ENCODE peak calls at places on chromosomes 6 and 20, in nine cellular contexts. Z is GM12865, M is coronary artery, X is activated T-helper 1 cell treated with Interleukin-2 at 50 U/mL for 16 hours, N is HT1080, R is pulmonary artery endothelial cell, P is RPMI8226, F is activated gamma-delta T cell, B is suprapubic skin. V is an unnamed sample.

GRCh38 chr6:7108964-7109836 is 1.4 kb downstream of the RREB1 start:
- DNase-seq in P (peak), F (peak), B (peak), Z (peak), M (peak), N (peak), X (peak), R (no peak), V (peak)

GRCh38 chr6:159852877-159853276 is 37.9 kb upstream of the MAS1 start:
- DNase-seq in R (no peak), M (no peak), F (no peak), Z (peak), X (no peak), B (peak), P (peak), N (no peak), V (no peak)

GRCh38 chr20:37524859-37525708 is 2.6 kb downstream of the BLCAP start:
- DNase-seq in B (no peak), Z (no peak), X (no peak), R (no peak), M (no peak), P (peak), N (peak), F (no peak), V (no peak)

GRCh38 chr6:143589162-143589561 is 77.6 kb upstream of the FUCA2 start:
- DNase-seq in B (no peak), X (no peak), N (no peak), R (no peak), Z (no peak), M (no peak), F (no peak), P (no peak), V (no peak)

GRCh38 chr20:14498809-14499208 is 161.4 kb upstream of the FLRT3 start:
- DNase-seq in B (no peak), M (no peak), N (no peak), R (no peak), Z (no peak), F (no peak), P (no peak), X (no peak), V (peak)

GRCh38 chr20:24948939-24949679 is at the start of gene CST7:
- DNase-seq in F (peak), B (peak), P (no peak), R (no peak), X (peak), Z (peak), M (peak), N (peak), V (no peak)

GRCh38 chr6:132161283-132161682 is 210.1 kb upstream of the CCN2 start:
- DNase-seq in R (peak), M (no peak), P (no peak), F (no peak), X (no peak), B (no peak), Z (peak), N (peak), V (no peak)

GRCh38 chr20:48826883-48827771 is 672 bp downstream of the PREX1 start:
- DNase-seq in N (peak), F (peak), X (no peak), R (no peak), B (no peak), P (peak), M (no peak), Z (peak), V (peak)

GRCh38 chr6:16921399-16922110 is 160.3 kb upstream of the ATXN1 start:
- DNase-seq in B (no peak), Z (no peak), R (no peak), N (no peak), P (no peak), X (no peak), F (no peak), M (no peak), V (no peak)

GRCh38 chr6:136439514-136440186 is 110.6 kb downstream of the MAP7 start:
- DNase-seq in R (no peak), P (no peak), N (no peak), X (no peak), M (no peak), B (no peak), F (no peak), Z (no peak), V (no peak)

GRCh38 chr20:1402149-1402548 is 9.3 kb upstream of the FKBP1A start:
- DNase-seq in B (no peak), P (no peak), N (peak), R (no peak), F (no peak), Z (no peak), M (no peak), X (no peak), V (no peak)

GRCh38 chr6:39207421-39208232 is 21.6 kb downstream of the KCNK5 start:
- DNase-seq in R (no peak), B (no peak), Z (no peak), F (no peak), X (no peak), M (no peak), N (no peak), P (peak), V (no peak)

GRCh38 chr6:141463237-141463977 is 669.3 kb upstream of the GJE1 start:
- DNase-seq in N (no peak), X (no peak), R (no peak), Z (peak), M (no peak), B (no peak), F (no peak), P (no peak), V (no peak)

GRCh38 chr6:165049362-165049761 is 260.0 kb downstream of the C6orf118 start:
- DNase-seq in N (peak), Z (peak), R (no peak), B (no peak), M (no peak), P (peak), X (no peak), F (no peak), V (peak)

GRCh38 chr20:3483309-3483708 is 12.5 kb downstream of the ATRN start:
- DNase-seq in M (no peak), P (no peak), Z (no peak), X (no peak), B (no peak), N (no peak), F (no peak), R (no peak), V (no peak)

GRCh38 chr6:108565893-108566292 is 5.2 kb downstream of the FOXO3 start:
- DNase-seq in R (no peak), X (no peak), Z (peak), P (peak), M (no peak), F (no peak), N (peak), B (no peak), V (no peak)

GRCh38 chr20:63645218-63645617 is 8.0 kb downstream of the STMN3 start:
- DNase-seq in F (no peak), R (no peak), M (no peak), Z (no peak), X (no peak), B (no peak), N (no peak), P (no peak), V (peak)

GRCh38 chr6:89281779-89282246 is 33.3 kb downstream of the GABRR2 start:
- DNase-seq in R (no peak), M (no peak), X (no peak), Z (peak), P (peak), N (peak), F (no peak), B (no peak), V (peak)

GRCh38 chr6:20202070-20202658 is 10.1 kb downstream of the MBOAT1 start:
- DNase-seq in N (peak), X (no peak), F (no peak), M (no peak), P (peak), Z (peak), R (no peak), B (no peak), V (no peak)

GRCh38 chr6:5302220-5302946 is 41.1 kb downstream of the FARS2 start:
- DNase-seq in F (no peak), R (no peak), P (no peak), N (no peak), Z (peak), M (no peak), B (no peak), X (no peak), V (no peak)

GRCh38 chr6:150692604-150693003 is 92.9 kb downstream of the PLEKHG1 start:
- DNase-seq in B (no peak), P (no peak), R (no peak), X (no peak), Z (peak), F (no peak), M (no peak), N (no peak), V (no peak)

GRCh38 chr6:47278545-47278944 is 31.2 kb downstream of the TNFRSF21 start:
- DNase-seq in X (no peak), Z (no peak), R (no peak), B (no peak), M (no peak), F (no peak), P (no peak), N (no peak), V (no peak)

GRCh38 chr6:161564951-161565350 is 291.1 kb upstream of the AGPAT4 start:
- DNase-seq in P (no peak), R (no peak), N (no peak), Z (no peak), F (no peak), X (no peak), M (no peak), B (no peak), V (no peak)

GRCh38 chr6:154488802-154489437 is 21.6 kb downstream of the CNKSR3 start:
- DNase-seq in M (no peak), Z (no peak), N (peak), R (no peak), P (no peak), X (no peak), B (no peak), F (no peak), V (no peak)

GRCh38 chr6:30613251-30614043 is 3.6 kb downstream of the PPP1R10 start:
- DNase-seq in N (peak), P (no peak), X (no peak), R (no peak), Z (no peak), B (no peak), F (no peak), M (no peak), V (no peak)

GRCh38 chr6:163670283-163670682 is 255.8 kb downstream of the QKI start:
- DNase-seq in X (no peak), R (no peak), Z (no peak), P (no peak), M (no peak), B (no peak), N (no peak), F (no peak), V (no peak)

GRCh38 chr6:74096329-74096728 is 400.3 kb downstream of the CD109 start:
- DNase-seq in Z (no peak), B (no peak), N (no peak), R (no peak), M (no peak), P (peak), F (no peak), X (no peak), V (no peak)

GRCh38 chr6:14464049-14464448 is 346.5 kb downstream of the CD83 start:
- DNase-seq in F (no peak), B (no peak), P (peak), Z (no peak), R (no peak), N (peak), M (no peak), X (no peak), V (no peak)

GRCh38 chr6:140857734-140858380 is 1274.9 kb upstream of the GJE1 start:
- DNase-seq in R (peak), F (no peak), M (no peak), B (no peak), X (no peak), P (no peak), Z (no peak), N (peak), V (no peak)

GRCh38 chr6:41286544-41287346 is at the start of gene TREM1:
- DNase-seq in M (no peak), X (no peak), F (no peak), N (peak), Z (no peak), R (no peak), B (peak), P (no peak), V (no peak)

GRCh38 chr20:17562804-17563305 is 7.0 kb upstream of the DSTN start:
- DNase-seq in X (no peak), Z (no peak), R (no peak), M (no peak), F (no peak), N (no peak), B (no peak), P (no peak), V (no peak)

GRCh38 chr6:135537782-135538301 is 40.3 kb upstream of the AHI1 start:
- DNase-seq in X (no peak), F (no peak), P (no peak), Z (no peak), R (no peak), N (peak), B (no peak), M (no peak), V (no peak)

GRCh38 chr20:48945840-48946514 is 24.5 kb downstream of the ARFGEF2 start:
- DNase-seq in B (no peak), P (no peak), Z (no peak), F (no peak), M (no peak), N (no peak), X (no peak), R (no peak), V (no peak)

V was measured in nephron progenitor cell.